ENCODE peak calls at places on chromosomes 16 and 17, in five cellular contexts. E is HepG2, Q is transverse colon, G is endothelial cell of umbilical vein, F is sigmoid colon. O is an unnamed sample.

GRCh38 chr17:43369986-43370385 is 28.8 kb upstream of the ARL4D start:
- DNase-seq in E (no peak), Q (no peak), G (no peak), F (peak; percentile 39), O (no peak)

GRCh38 chr16:50461400-50461760 is 86.8 kb upstream of the NKD1 start:
- DNase-seq in E (no peak), Q (no peak), G (no peak), F (peak; percentile 5), O (no peak)

GRCh38 chr17:8611135-8611534 is 19.4 kb downstream of the MYH10 start:
- DNase-seq in E (no peak), Q (no peak), G (peak; percentile 22), F (no peak), O (no peak)

GRCh38 chr17:40317345-40317873 is 8.4 kb downstream of the RARA start:
- DNase-seq in E (peak; percentile 64), Q (peak; percentile 71), G (peak; percentile 76), F (peak; percentile 81), O (no peak)

GRCh38 chr16:50371936-50372595 is 3.3 kb upstream of the BRD7 start:
- DNase-seq in E (peak; percentile 61), Q (no peak), G (no peak), F (no peak), O (peak; percentile 72)

GRCh38 chr16:7614022-7614795 is 281.6 kb downstream of the RBFOX1 start:
- DNase-seq in E (peak; percentile 25), Q (no peak), G (no peak), F (no peak), O (no peak)

GRCh38 chr17:19830061-19830460 is 37.7 kb downstream of the ULK2 start:
- DNase-seq in E (no peak), Q (no peak), G (no peak), F (no peak), O (no peak)

GRCh38 chr17:77608431-77608830 is 350.1 kb upstream of the TNRC6C start:
- DNase-seq in E (no peak), Q (no peak), G (no peak), F (no peak), O (no peak)

GRCh38 chr17:39612935-39613465 is 5.3 kb upstream of the NEUROD2 start:
- DNase-seq in E (no peak), Q (no peak), G (no peak), F (no peak), O (no peak)

GRCh38 chr16:53154513-53154912 is 99.7 kb downstream of the CHD9 start:
- DNase-seq in E (no peak), Q (no peak), G (no peak), F (no peak), O (no peak)

GRCh38 chr17:34499576-34499975 is 79.8 kb upstream of the TMEM132E start:
- DNase-seq in E (no peak), Q (no peak), G (peak; percentile 31), F (no peak), O (no peak)

GRCh38 chr16:58652741-58653140 is 23.1 kb upstream of the CNOT1 start:
- DNase-seq in E (peak; percentile 57), Q (no peak), G (no peak), F (no peak), O (no peak)

GRCh38 chr16:27138257-27138656 is 65.1 kb upstream of the KDM8 start:
- DNase-seq in E (no peak), Q (no peak), G (no peak), F (no peak), O (no peak)

GRCh38 chr16:85755929-85756768 is 5.3 kb upstream of the C16orf74 start:
- DNase-seq in E (no peak), Q (peak; percentile 28), G (no peak), F (no peak), O (no peak)

GRCh38 chr16:88931936-88932335 is 45.1 kb downstream of the CBFA2T3 start:
- DNase-seq in E (no peak), Q (no peak), G (no peak), F (no peak), O (no peak)

GRCh38 chr17:694239-694638 is 20.4 kb downstream of the VPS53 start:
- DNase-seq in E (no peak), Q (no peak), G (peak; percentile 78), F (no peak), O (no peak)

GRCh38 chr16:11674001-11674817 is 6.0 kb downstream of the SNN start:
- DNase-seq in E (no peak), Q (no peak), G (no peak), F (no peak), O (no peak)

GRCh38 chr16:71777329-71777728 is 31.3 kb downstream of the AP1G1 start:
- DNase-seq in E (no peak), Q (no peak), G (no peak), F (no peak), O (no peak)

GRCh38 chr17:63442549-63443035 is 3.5 kb downstream of the CYB561 start:
- DNase-seq in E (no peak), Q (no peak), G (no peak), F (no peak), O (no peak)

GRCh38 chr16:75113541-75114121 is 2.9 kb downstream of the LDHD start:
- DNase-seq in E (no peak), Q (no peak), G (no peak), F (no peak), O (no peak)

GRCh38 chr16:29663829-29664132 is 734 bp downstream of the SPN start:
- DNase-seq in E (no peak), Q (no peak), G (no peak), F (no peak), O (no peak)

GRCh38 chr16:29667755-29668154 is 4.7 kb downstream of the SPN start:
- DNase-seq in E (no peak), Q (no peak), G (no peak), F (no peak), O (no peak)

GRCh38 chr16:29663020-29663828 is at the start of gene SPN:
- DNase-seq in E (no peak), Q (peak; percentile 33), G (no peak), F (no peak), O (no peak)

GRCh38 chr16:29664133-29664912 is 1.3 kb downstream of the SPN start:
- DNase-seq in E (no peak), Q (peak; percentile 32), G (no peak), F (no peak), O (no peak)

DNA sequence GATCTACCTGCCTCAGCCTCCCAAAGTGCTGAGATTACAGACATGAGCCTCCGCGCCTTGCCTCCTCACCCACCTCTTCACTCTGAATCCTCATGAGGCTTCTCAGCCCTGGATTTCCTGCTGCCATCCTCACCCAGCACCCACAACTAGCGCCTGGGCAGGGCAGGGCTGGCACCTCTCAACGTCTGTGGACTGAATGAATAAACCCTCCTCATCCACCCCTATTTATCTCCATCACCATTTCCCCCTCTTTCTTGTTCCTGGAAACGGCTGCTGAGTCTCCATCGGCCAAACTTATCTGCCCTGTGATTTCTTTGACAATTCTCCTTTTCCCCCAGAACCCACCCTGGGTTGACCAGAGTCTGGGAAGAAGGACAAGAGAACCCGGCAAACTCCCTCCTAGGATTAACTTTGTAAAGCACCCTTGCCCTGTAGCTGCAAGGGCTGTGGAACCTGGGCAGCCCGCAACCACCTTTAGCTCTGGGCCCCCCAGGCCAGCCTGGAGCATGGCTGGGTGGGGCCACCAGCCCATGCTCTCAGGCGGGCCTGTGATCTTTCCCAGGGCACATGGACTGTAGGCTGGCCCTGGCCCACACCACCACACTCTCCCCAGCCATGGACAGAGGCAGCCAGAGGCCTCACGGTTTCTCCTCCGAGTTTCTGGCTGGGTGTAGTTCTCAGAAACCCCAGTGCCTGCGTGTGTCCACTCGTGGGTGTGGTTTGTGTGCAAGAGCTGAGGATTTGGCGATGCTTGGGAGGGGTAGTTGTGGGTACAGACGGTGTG is 2.4 kb downstream of the SPN start:
- DNase-seq in E (no peak), Q (no peak), G (no peak), F (no peak), O (no peak)
- TF ChIP-seq POLR2A in E (no peak), Q (no peak), G (no peak), F (no peak), O (no peak)

GRCh38 chr16:80659865-80660264 is 119.1 kb downstream of the DYNLRB2 start:
- DNase-seq in E (no peak), Q (no peak), G (no peak), F (no peak), O (no peak)

GRCh38 chr16:80655751-80656150 is 115.0 kb downstream of the DYNLRB2 start:
- DNase-seq in E (no peak), Q (no peak), G (no peak), F (no peak), O (no peak)

GRCh38 chr16:80654094-80654862 is 113.5 kb downstream of the DYNLRB2 start:
- DNase-seq in E (no peak), Q (no peak), G (no peak), F (no peak), O (no peak)

GRCh38 chr16:80656161-80656560 is 115.4 kb downstream of the DYNLRB2 start:
- DNase-seq in E (no peak), Q (no peak), G (no peak), F (no peak), O (no peak)

GRCh38 chr16:80656731-80657150 is 115.9 kb downstream of the DYNLRB2 start:
- DNase-seq in E (no peak), Q (no peak), G (no peak), F (no peak), O (no peak)
- TF ChIP-seq POLR2AphosphoS5 in E (no peak), Q (no peak), G (no peak), F (no peak), O (no peak)

GRCh38 chr17:2749058-2749783 is at the start of gene CCDC92B:
- DNase-seq in E (no peak), Q (no peak), G (no peak), F (no peak), O (no peak)

GRCh38 chr17:2750721-2751120 is 1.3 kb upstream of the CCDC92B start:
- DNase-seq in E (no peak), Q (no peak), G (no peak), F (no peak), O (no peak)

GRCh38 chr17:2749784-2750181 is 331 bp upstream of the CCDC92B start:
- DNase-seq in E (peak; percentile 43), Q (peak; percentile 78), G (peak; percentile 68), F (no peak), O (no peak)

GRCh38 chr17:2755941-2756724 is 6.7 kb upstream of the CCDC92B start:
- DNase-seq in E (no peak), Q (no peak), G (no peak), F (no peak), O (no peak)

GRCh38 chr17:2751482-2751881 is 2.0 kb upstream of the CCDC92B start:
- DNase-seq in E (no peak), Q (no peak), G (no peak), F (no peak), O (no peak)
- H3K27me3 ChIP-seq in E (peaks cover 28% of the 10 kb centered on the region), Q (peaks cover 71% of the 10 kb centered on the region), G (peaks cover 30% of the 10 kb centered on the region), F (peaks cover 45% of the 10 kb centered on the region), O (peaks cover 32% of the 10 kb centered on the region)

DNA sequence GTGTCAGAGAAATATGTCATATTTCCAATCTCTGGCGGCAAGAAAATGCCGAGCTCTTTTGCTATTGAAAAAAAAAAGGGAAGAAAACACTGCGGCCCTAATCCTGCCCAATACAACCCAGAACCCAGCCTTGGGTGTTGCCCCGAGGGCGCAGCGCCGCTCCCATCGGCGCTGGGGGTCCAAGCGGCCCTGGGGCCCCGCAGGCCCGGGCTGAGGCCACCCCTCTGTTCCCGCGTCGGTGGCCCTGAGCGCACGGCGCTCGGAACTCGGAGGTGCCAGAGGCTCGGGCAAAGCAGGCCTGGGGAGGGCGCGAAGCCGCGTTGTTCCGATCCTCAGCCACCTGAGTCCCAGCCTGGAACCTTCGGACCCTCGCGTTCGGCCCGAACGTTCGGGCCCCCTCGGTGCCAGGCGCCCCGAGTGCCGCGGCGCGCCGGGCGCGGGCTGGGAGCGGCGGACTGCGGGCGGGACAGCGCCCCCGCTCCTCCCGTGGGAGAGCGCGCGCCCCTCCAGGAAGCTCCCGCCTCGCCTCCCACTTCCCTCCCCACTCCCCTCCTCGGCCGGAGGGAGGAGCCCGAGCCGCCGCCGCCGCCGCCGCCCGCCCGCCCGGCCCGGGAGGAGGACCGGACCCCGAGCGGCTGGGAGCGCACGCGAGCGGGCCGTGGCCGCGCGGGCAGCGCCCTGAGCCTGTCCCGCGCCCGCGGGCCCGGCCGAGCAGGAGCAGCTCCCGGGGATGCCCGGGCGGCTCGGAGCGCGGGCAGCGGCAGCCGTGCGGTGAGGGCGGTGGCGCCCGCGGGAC is at the start of gene CPNE2:
- DNase-seq in E (no peak), Q (peak; percentile 75), G (peak; percentile 65), F (peak; percentile 88), O (no peak)
- TF ChIP-seq POLR2A in E (no peak), Q (peak; percentile 44), G (peak; percentile 45), F (no peak), O (no peak)

O was measured in esophagus muscularis mucosa.